ENCODE peak calls at places on chromosomes 4 and X, in six cellular contexts. One of them, this sample, is unnamed.

GRCh38 chr4:10013722-10014121 is 7.6 kb downstream of the SLC2A9 start:
- DNase-seq in EL: peak
- DNase-seq in stimulated activated naive CD8-positive, alpha-beta T cell treated with anti-CD3 and anti-CD28 coated beads, Interleukin-15, amount 100 ng/mL, for 72 hours: peak
- DNase-seq in head of caudate nucleus: no peak
- DNase-seq in WTC11: peak
- DNase-seq in stromal cell of bone marrow: no peak
- DNase-seq in this sample: peak

GRCh38 chrX:10414872-10415703 is 205.3 kb downstream of the MID1 start:
- DNase-seq in EL: peak
- DNase-seq in stimulated activated naive CD8-positive, alpha-beta T cell treated with anti-CD3 and anti-CD28 coated beads, Interleukin-15, amount 100 ng/mL, for 72 hours: no peak
- DNase-seq in head of caudate nucleus: no peak
- DNase-seq in WTC11: no peak
- DNase-seq in stromal cell of bone marrow: peak
- DNase-seq in this sample: peak

GRCh38 chr4:141134051-141134450 is 782 bp upstream of the RNF150 start:
- DNase-seq in EL: peak
- DNase-seq in stimulated activated naive CD8-positive, alpha-beta T cell treated with anti-CD3 and anti-CD28 coated beads, Interleukin-15, amount 100 ng/mL, for 72 hours: no peak
- DNase-seq in head of caudate nucleus: no peak
- DNase-seq in WTC11: no peak
- DNase-seq in stromal cell of bone marrow: no peak
- DNase-seq in this sample: peak

GRCh38 chr4:174120446-174121142 is 162.9 kb downstream of the FBXO8 start:
- DNase-seq in EL: peak
- DNase-seq in stimulated activated naive CD8-positive, alpha-beta T cell treated with anti-CD3 and anti-CD28 coated beads, Interleukin-15, amount 100 ng/mL, for 72 hours: no peak
- DNase-seq in head of caudate nucleus: peak
- DNase-seq in WTC11: peak
- DNase-seq in stromal cell of bone marrow: peak
- DNase-seq in this sample: peak

GRCh38 chrX:7146026-7146702 is 1.3 kb upstream of the STS start:
- DNase-seq in EL: peak
- DNase-seq in stimulated activated naive CD8-positive, alpha-beta T cell treated with anti-CD3 and anti-CD28 coated beads, Interleukin-15, amount 100 ng/mL, for 72 hours: no peak
- DNase-seq in head of caudate nucleus: no peak
- DNase-seq in WTC11: no peak
- DNase-seq in stromal cell of bone marrow: no peak
- DNase-seq in this sample: peak

GRCh38 chr4:39502034-39502658 is 25.1 kb downstream of the UGDH start:
- DNase-seq in EL: peak
- DNase-seq in stimulated activated naive CD8-positive, alpha-beta T cell treated with anti-CD3 and anti-CD28 coated beads, Interleukin-15, amount 100 ng/mL, for 72 hours: no peak
- DNase-seq in head of caudate nucleus: no peak
- DNase-seq in WTC11: no peak
- DNase-seq in stromal cell of bone marrow: peak
- DNase-seq in this sample: peak

GRCh38 chrX:130330706-130331105 is 9.0 kb upstream of the SLC25A14 start:
- DNase-seq in EL: peak
- DNase-seq in stimulated activated naive CD8-positive, alpha-beta T cell treated with anti-CD3 and anti-CD28 coated beads, Interleukin-15, amount 100 ng/mL, for 72 hours: peak
- DNase-seq in head of caudate nucleus: peak
- DNase-seq in WTC11: peak
- DNase-seq in stromal cell of bone marrow: peak
- DNase-seq in this sample: peak

GRCh38 chr4:156019238-156019637 is 65.6 kb upstream of the CTSO start:
- DNase-seq in EL: no peak
- DNase-seq in stimulated activated naive CD8-positive, alpha-beta T cell treated with anti-CD3 and anti-CD28 coated beads, Interleukin-15, amount 100 ng/mL, for 72 hours: no peak
- DNase-seq in head of caudate nucleus: no peak
- DNase-seq in WTC11: no peak
- DNase-seq in stromal cell of bone marrow: no peak
- DNase-seq in this sample: no peak

GRCh38 chr4:5932021-5932553 is 39.2 kb upstream of the CRMP1 start:
- DNase-seq in EL: no peak
- DNase-seq in stimulated activated naive CD8-positive, alpha-beta T cell treated with anti-CD3 and anti-CD28 coated beads, Interleukin-15, amount 100 ng/mL, for 72 hours: no peak
- DNase-seq in head of caudate nucleus: no peak
- DNase-seq in WTC11: no peak
- DNase-seq in stromal cell of bone marrow: no peak
- DNase-seq in this sample: no peak

GRCh38 chr4:183987529-183987946 is 82.4 kb downstream of the STOX2 start:
- DNase-seq in EL: peak
- DNase-seq in stimulated activated naive CD8-positive, alpha-beta T cell treated with anti-CD3 and anti-CD28 coated beads, Interleukin-15, amount 100 ng/mL, for 72 hours: no peak
- DNase-seq in head of caudate nucleus: peak
- DNase-seq in WTC11: peak
- DNase-seq in stromal cell of bone marrow: peak
- DNase-seq in this sample: peak

GRCh38 chr4:94523033-94523590 is 71.4 kb downstream of the PDLIM5 start:
- DNase-seq in EL: no peak
- DNase-seq in stimulated activated naive CD8-positive, alpha-beta T cell treated with anti-CD3 and anti-CD28 coated beads, Interleukin-15, amount 100 ng/mL, for 72 hours: no peak
- DNase-seq in head of caudate nucleus: no peak
- DNase-seq in WTC11: no peak
- DNase-seq in stromal cell of bone marrow: no peak
- DNase-seq in this sample: peak

GRCh38 chr4:54091637-54092404 is 8.1 kb upstream of the GSX2 start:
- DNase-seq in EL: peak
- DNase-seq in stimulated activated naive CD8-positive, alpha-beta T cell treated with anti-CD3 and anti-CD28 coated beads, Interleukin-15, amount 100 ng/mL, for 72 hours: peak
- DNase-seq in head of caudate nucleus: peak
- DNase-seq in WTC11: no peak
- DNase-seq in stromal cell of bone marrow: peak
- DNase-seq in this sample: peak

GRCh38 chr4:30536231-30536630 is 183.9 kb upstream of the PCDH7 start:
- DNase-seq in EL: peak
- DNase-seq in stimulated activated naive CD8-positive, alpha-beta T cell treated with anti-CD3 and anti-CD28 coated beads, Interleukin-15, amount 100 ng/mL, for 72 hours: no peak
- DNase-seq in head of caudate nucleus: no peak
- DNase-seq in WTC11: no peak
- DNase-seq in stromal cell of bone marrow: no peak
- DNase-seq in this sample: no peak

GRCh38 chrX:9379697-9380551 is 84.9 kb upstream of the TBL1X start:
- DNase-seq in EL: peak
- DNase-seq in stimulated activated naive CD8-positive, alpha-beta T cell treated with anti-CD3 and anti-CD28 coated beads, Interleukin-15, amount 100 ng/mL, for 72 hours: no peak
- DNase-seq in head of caudate nucleus: no peak
- DNase-seq in WTC11: no peak
- DNase-seq in stromal cell of bone marrow: no peak
- DNase-seq in this sample: peak

GRCh38 chr4:107153228-107153627 is 117.1 kb upstream of the DKK2 start:
- DNase-seq in EL: peak
- DNase-seq in stimulated activated naive CD8-positive, alpha-beta T cell treated with anti-CD3 and anti-CD28 coated beads, Interleukin-15, amount 100 ng/mL, for 72 hours: no peak
- DNase-seq in head of caudate nucleus: no peak
- DNase-seq in WTC11: peak
- DNase-seq in stromal cell of bone marrow: no peak
- DNase-seq in this sample: peak

GRCh38 chrX:104833401-104833800 is 267.4 kb downstream of the IL1RAPL2 start:
- DNase-seq in EL: no peak
- DNase-seq in stimulated activated naive CD8-positive, alpha-beta T cell treated with anti-CD3 and anti-CD28 coated beads, Interleukin-15, amount 100 ng/mL, for 72 hours: no peak
- DNase-seq in head of caudate nucleus: no peak
- DNase-seq in WTC11: no peak
- DNase-seq in stromal cell of bone marrow: no peak
- DNase-seq in this sample: peak

GRCh38 chrX:9144643-9145290 is 110.8 kb upstream of the FAM9B start:
- DNase-seq in EL: no peak
- DNase-seq in stimulated activated naive CD8-positive, alpha-beta T cell treated with anti-CD3 and anti-CD28 coated beads, Interleukin-15, amount 100 ng/mL, for 72 hours: no peak
- DNase-seq in head of caudate nucleus: no peak
- DNase-seq in WTC11: no peak
- DNase-seq in stromal cell of bone marrow: no peak
- DNase-seq in this sample: peak

GRCh38 chrX:6685489-6685888 is 150.6 kb upstream of the VCX3A start:
- DNase-seq in EL: no peak
- DNase-seq in stimulated activated naive CD8-positive, alpha-beta T cell treated with anti-CD3 and anti-CD28 coated beads, Interleukin-15, amount 100 ng/mL, for 72 hours: no peak
- DNase-seq in head of caudate nucleus: no peak
- DNase-seq in WTC11: no peak
- DNase-seq in stromal cell of bone marrow: no peak
- DNase-seq in this sample: no peak

GRCh38 chrX:129600981-129601424 is 53.8 kb downstream of the APLN start:
- DNase-seq in EL: peak
- DNase-seq in stimulated activated naive CD8-positive, alpha-beta T cell treated with anti-CD3 and anti-CD28 coated beads, Interleukin-15, amount 100 ng/mL, for 72 hours: no peak
- DNase-seq in head of caudate nucleus: peak
- DNase-seq in WTC11: no peak
- DNase-seq in stromal cell of bone marrow: no peak
- DNase-seq in this sample: peak

GRCh38 chr4:169311643-169312365 is 41.0 kb upstream of the SH3RF1 start:
- DNase-seq in EL: peak
- DNase-seq in stimulated activated naive CD8-positive, alpha-beta T cell treated with anti-CD3 and anti-CD28 coated beads, Interleukin-15, amount 100 ng/mL, for 72 hours: no peak
- DNase-seq in head of caudate nucleus: peak
- DNase-seq in WTC11: peak
- DNase-seq in stromal cell of bone marrow: no peak
- DNase-seq in this sample: peak

GRCh38 chrX:35826503-35826902 is 28.4 kb downstream of the MAGEB16 start:
- DNase-seq in EL: no peak
- DNase-seq in stimulated activated naive CD8-positive, alpha-beta T cell treated with anti-CD3 and anti-CD28 coated beads, Interleukin-15, amount 100 ng/mL, for 72 hours: no peak
- DNase-seq in head of caudate nucleus: no peak
- DNase-seq in WTC11: no peak
- DNase-seq in stromal cell of bone marrow: no peak
- DNase-seq in this sample: no peak

GRCh38 chrX:130874751-130875150 is 28.3 kb downstream of the ENOX2 start:
- DNase-seq in EL: peak
- DNase-seq in stimulated activated naive CD8-positive, alpha-beta T cell treated with anti-CD3 and anti-CD28 coated beads, Interleukin-15, amount 100 ng/mL, for 72 hours: no peak
- DNase-seq in head of caudate nucleus: no peak
- DNase-seq in WTC11: no peak
- DNase-seq in stromal cell of bone marrow: peak
- DNase-seq in this sample: peak